ENCODE peak calls at places on chromosomes 16 and 17, in five cellular contexts. J, E, X, U and I are unnamed samples.

GRCh38 chr17:6507535-6507934 is 48.8 kb downstream of the PITPNM3 start:
- DNase-seq in X (peak), U (peak), E (no peak), J (peak), I (peak)

GRCh38 chr17:9120471-9120870 is 99.2 kb downstream of the NTN1 start:
- DNase-seq in J (no peak), E (peak), U (no peak), X (no peak), I (no peak)

GRCh38 chr16:80948886-80949502 is 57.7 kb downstream of the CMC2 start:
- DNase-seq in J (no peak), E (peak), U (no peak), X (peak), I (peak)

GRCh38 chr16:50675686-50676610 is 5.2 kb downstream of the SNX20 start:
- DNase-seq in U (no peak), E (no peak), X (no peak), J (no peak), I (no peak)

GRCh38 chr16:13077816-13078215 is 176.4 kb downstream of the SHISA9 start:
- DNase-seq in X (no peak), J (no peak), U (no peak), E (no peak), I (no peak)

GRCh38 chr16:1163567-1164055 is 10.7 kb downstream of the CACNA1H start:
- DNase-seq in J (no peak), X (no peak), E (no peak), U (no peak), I (peak)

GRCh38 chr16:12350945-12351344 is 374.4 kb downstream of the SNX29 start:
- DNase-seq in X (no peak), J (no peak), U (no peak), E (peak), I (no peak)

GRCh38 chr16:27177031-27177774 is 26.1 kb upstream of the KDM8 start:
- DNase-seq in J (peak), X (peak), U (peak), E (no peak), I (no peak)

GRCh38 chr16:49492896-49493620 is 119.5 kb downstream of the C16orf78 start:
- DNase-seq in E (no peak), U (no peak), J (no peak), X (no peak), I (no peak)

GRCh38 chr16:8644513-8645140 is 23.1 kb downstream of the METTL22 start:
- DNase-seq in E (no peak), J (no peak), U (no peak), X (no peak), I (no peak)
- TF ChIP-seq CTCF in E (no peak), J (no peak), U (no peak), X (no peak), I (no peak)

GRCh38 chr16:88936008-88936912 is 40.7 kb downstream of the CBFA2T3 start:
- DNase-seq in U (no peak), X (no peak), J (no peak), E (no peak), I (no peak)
- TF ChIP-seq CTCF in U (no peak), X (no peak), J (no peak), E (peak), I (no peak)

DNA sequence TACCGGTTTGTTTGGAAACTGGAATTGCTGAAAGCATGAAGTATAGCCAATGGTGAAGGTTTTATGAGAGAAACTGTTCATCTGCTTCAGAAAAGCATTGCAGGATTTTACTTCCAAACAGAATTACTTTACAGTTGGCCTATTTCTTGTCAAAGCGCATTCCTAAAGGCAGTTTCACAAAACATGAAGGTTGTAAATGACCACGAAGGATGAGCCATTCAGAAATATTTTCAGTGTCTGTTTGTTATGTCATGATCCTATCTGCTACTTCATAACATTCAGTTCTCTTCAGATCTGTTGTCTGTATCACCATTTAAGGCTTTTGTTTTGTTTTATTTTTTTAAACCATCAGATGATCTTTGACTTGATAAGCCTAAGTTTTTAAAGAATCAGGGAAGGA is 45.7 kb downstream of the AATF start:
- DNase-seq in J (peak), U (no peak), X (no peak), E (no peak), I (no peak)
- TF ChIP-seq CTCF in J (no peak), U (no peak), X (no peak), E (no peak), I (no peak)

GRCh38 chr17:32286518-32286900 is 20.9 kb downstream of the RHBDL3 start:
- DNase-seq in E (no peak), J (no peak), X (no peak), U (no peak), I (no peak)

GRCh38 chr17:32288600-32288999 is 23.0 kb downstream of the RHBDL3 start:
- DNase-seq in U (no peak), E (no peak), X (no peak), J (no peak), I (no peak)

GRCh38 chr17:32285770-32286517 is 20.3 kb downstream of the RHBDL3 start:
- DNase-seq in U (no peak), J (no peak), X (no peak), E (no peak), I (no peak)

GRCh38 chr17:32289454-32289853 is 23.8 kb downstream of the RHBDL3 start:
- DNase-seq in U (no peak), J (no peak), E (peak), X (no peak), I (no peak)

DNA sequence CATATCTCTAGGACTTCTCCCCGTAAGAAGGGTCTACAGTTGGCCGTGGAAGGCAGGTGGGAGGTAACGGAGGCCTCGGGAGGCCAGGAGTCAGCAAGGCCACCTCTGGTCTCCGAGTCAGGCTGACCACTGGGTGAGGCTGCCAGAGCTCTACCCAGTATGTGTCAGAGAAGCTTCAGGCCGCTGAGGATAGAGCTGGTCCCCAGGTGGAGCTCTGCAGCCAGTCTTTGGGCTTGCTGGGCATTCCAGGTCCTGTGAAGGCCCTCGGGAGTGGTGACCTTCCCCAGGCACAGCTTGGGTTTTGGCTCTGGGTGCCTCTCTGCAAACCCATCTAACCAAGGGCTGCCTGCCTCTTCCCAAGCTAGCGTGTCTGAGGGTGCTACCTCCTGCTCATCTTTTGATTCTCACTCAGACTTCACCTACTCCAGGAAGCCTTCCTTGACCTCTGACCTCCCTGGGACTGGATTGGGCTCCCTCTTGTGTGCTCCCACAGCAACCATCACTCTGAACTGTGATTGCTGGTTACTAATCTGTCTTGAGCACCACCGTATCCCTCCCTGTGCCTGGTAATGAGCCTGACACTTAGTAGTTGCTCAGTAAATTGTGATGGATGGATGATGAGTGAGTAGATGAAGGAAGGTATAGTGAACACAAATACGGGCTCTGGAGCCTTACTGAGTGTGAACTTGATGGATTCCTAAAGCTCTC is 22.3 kb downstream of the RHBDL3 start:
- DNase-seq in E (no peak), X (no peak), J (no peak), U (no peak), I (no peak)
- TF ChIP-seq CTCF in E (no peak), X (no peak), J (no peak), U (no peak), I (no peak)